ENCODE peak calls at places on chromosomes 7 and 10, in eight cellular contexts. Y is GM12892, S is HCT116, B is breast epithelium, C is suprapubic skin, H is sigmoid colon, O is A549, U is erythroblast. X is an unnamed sample.

GRCh38 chr7:108669958-108670357 is 100.3 kb downstream of the DNAJB9 start:
- DNase-seq in U (no peak), Y (no peak), C (no peak), B (no peak), S (no peak), H (no peak), O (no peak), X (no peak)

GRCh38 chr7:12423355-12423994 is 19.8 kb upstream of the VWDE start:
- DNase-seq in U (no peak), O (peak), S (no peak), Y (no peak), H (no peak), C (no peak), B (no peak), X (no peak)

GRCh38 chr7:137685439-137686164 is 161.2 kb downstream of the DGKI start:
- DNase-seq in S (no peak), U (no peak), H (no peak), B (no peak), Y (no peak), C (no peak), O (no peak), X (no peak)

GRCh38 chr7:104196161-104196560 is 11.7 kb downstream of the ORC5 start:
- DNase-seq in H (no peak), O (no peak), Y (no peak), U (no peak), C (no peak), S (no peak), B (no peak), X (no peak)

GRCh38 chr7:152054377-152055230 is 29.1 kb downstream of the GALNT11 start:
- DNase-seq in B (no peak), C (no peak), H (no peak), S (no peak), Y (no peak), U (no peak), O (no peak), X (no peak)

GRCh38 chr10:17092216-17092944 is 37.2 kb downstream of the CUBN start:
- DNase-seq in C (no peak), S (no peak), O (no peak), U (no peak), B (no peak), H (no peak), Y (no peak), X (no peak)

GRCh38 chr10:122206471-122207065 is 64.5 kb upstream of the BTBD16 start:
- DNase-seq in C (no peak), H (no peak), U (no peak), S (no peak), O (no peak), Y (no peak), B (no peak), X (no peak)

GRCh38 chr7:29946428-29947186 is 43.0 kb downstream of the SCRN1 start:
- DNase-seq in Y (no peak), C (no peak), U (peak), O (peak), H (no peak), B (no peak), S (peak), X (no peak)

GRCh38 chr7:157008206-157009169 is 2.0 kb downstream of the MNX1 start:
- DNase-seq in Y (no peak), S (no peak), H (no peak), B (no peak), O (no peak), U (no peak), C (peak), X (no peak)

GRCh38 chr10:70274643-70275042 is 9.2 kb downstream of the NPFFR1 start:
- DNase-seq in Y (no peak), U (no peak), H (peak), B (peak), C (peak), S (no peak), O (no peak), X (no peak)

GRCh38 chr10:112689327-112689726 is 242.3 kb downstream of the VTI1A start:
- DNase-seq in Y (no peak), B (no peak), U (peak), S (peak), H (no peak), O (peak), C (no peak), X (no peak)

GRCh38 chr7:100080895-100081534 is 508 bp downstream of the ZNF3 start:
- DNase-seq in B (no peak), O (no peak), C (no peak), H (no peak), Y (no peak), U (peak), S (no peak), X (no peak)

GRCh38 chr10:8159628-8160165 is 105.2 kb downstream of the GATA3 start:
- DNase-seq in C (no peak), Y (no peak), U (no peak), B (no peak), S (no peak), H (no peak), O (no peak), X (no peak)

GRCh38 chr7:16071246-16071857 is 350.0 kb downstream of the CRPPA start:
- DNase-seq in H (no peak), U (peak), B (no peak), S (peak), C (no peak), Y (peak), O (peak), X (peak)

GRCh38 chr10:109393425-109393824 is 529.9 kb downstream of the XPNPEP1 start:
- DNase-seq in B (no peak), C (no peak), H (no peak), S (no peak), O (no peak), Y (no peak), U (no peak), X (no peak)

GRCh38 chr7:150736864-150737263 is 354 bp upstream of the GIMAP5 start:
- DNase-seq in B (no peak), O (no peak), U (no peak), S (no peak), Y (no peak), C (no peak), H (no peak), X (no peak)

GRCh38 chr7:131556055-131556911 is at the start of gene PODXL:
- DNase-seq in B (peak), S (no peak), C (no peak), H (peak), U (peak), O (peak), Y (peak), X (peak)

GRCh38 chr10:46524471-46525176 is 31.8 kb downstream of the GPRIN2 start:
- DNase-seq in H (peak), C (peak), O (peak), Y (no peak), B (no peak), U (peak), S (peak), X (peak)

GRCh38 chr7:40544932-40545331 is 410.1 kb downstream of the SUGCT start:
- DNase-seq in O (no peak), U (no peak), B (no peak), C (no peak), Y (no peak), H (no peak), S (no peak), X (no peak)

GRCh38 chr7:27095897-27096755 is at the start of gene HOXA1:
- DNase-seq in S (peak), O (peak), H (peak), U (peak), B (peak), C (peak), Y (peak), X (peak)

GRCh38 chr7:2856388-2857169 is 12.5 kb upstream of the GNA12 start:
- DNase-seq in S (no peak), O (no peak), C (no peak), H (no peak), B (no peak), U (no peak), Y (no peak), X (no peak)

GRCh38 chr10:20615395-20615794 is 281.7 kb downstream of the NEBL start:
- DNase-seq in C (no peak), H (no peak), S (no peak), O (no peak), U (no peak), B (no peak), Y (no peak), X (no peak)

GRCh38 chr10:110496553-110497437 is 912 bp upstream of the DUSP5 start:
- DNase-seq in S (no peak), C (no peak), B (no peak), U (no peak), O (no peak), H (no peak), Y (no peak), X (no peak)

GRCh38 chr10:132707121-132707775 is 78.7 kb downstream of the NKX6-2 start:
- DNase-seq in S (no peak), Y (no peak), O (no peak), U (no peak), C (peak), B (no peak), H (peak), X (no peak)

GRCh38 chr7:30778246-30779025 is 7.2 kb downstream of the MINDY4 start:
- DNase-seq in B (no peak), H (no peak), U (no peak), S (no peak), Y (no peak), O (no peak), C (no peak), X (no peak)

GRCh38 chr10:6743291-6743849 is 163.3 kb upstream of the PRKCQ start:
- DNase-seq in Y (no peak), O (peak), U (no peak), S (no peak), C (no peak), B (no peak), H (no peak), X (no peak)

GRCh38 chr7:158602905-158603772 is 15.5 kb upstream of the PTPRN2 start:
- DNase-seq in B (no peak), U (no peak), C (no peak), O (peak), Y (no peak), H (no peak), S (no peak), X (no peak)

GRCh38 chr10:121188005-121188404 is 336.8 kb downstream of the WDR11 start:
- DNase-seq in Y (no peak), U (no peak), O (no peak), S (no peak), C (no peak), B (no peak), H (no peak), X (no peak)

GRCh38 chr7:30996261-30996660 is 32.5 kb downstream of the GHRHR start:
- DNase-seq in S (no peak), U (no peak), B (no peak), O (no peak), C (no peak), H (peak), Y (no peak), X (no peak)

GRCh38 chr10:62048919-62049636 is 147.6 kb downstream of the ARID5B start:
- DNase-seq in S (no peak), U (no peak), C (peak), H (peak), O (peak), B (peak), Y (no peak), X (peak)

GRCh38 chr10:93436577-93436976 is 45.6 kb downstream of the MYOF start:
- DNase-seq in O (peak), C (no peak), U (no peak), B (peak), S (no peak), H (peak), Y (no peak), X (peak)

GRCh38 chr10:33103980-33104379 is 145.9 kb upstream of the ITGB1 start:
- DNase-seq in O (no peak), S (no peak), C (no peak), B (no peak), H (no peak), U (no peak), Y (no peak), X (no peak)

GRCh38 chr10:1287493-1288480 is 231.6 kb downstream of the WDR37 start:
- DNase-seq in S (no peak), H (no peak), Y (no peak), O (no peak), B (no peak), C (no peak), U (no peak), X (no peak)

GRCh38 chr10:3754727-3755439 is 30.1 kb downstream of the KLF6 start:
- DNase-seq in U (no peak), O (peak), C (no peak), B (no peak), S (peak), Y (no peak), H (no peak), X (peak)

DNA sequence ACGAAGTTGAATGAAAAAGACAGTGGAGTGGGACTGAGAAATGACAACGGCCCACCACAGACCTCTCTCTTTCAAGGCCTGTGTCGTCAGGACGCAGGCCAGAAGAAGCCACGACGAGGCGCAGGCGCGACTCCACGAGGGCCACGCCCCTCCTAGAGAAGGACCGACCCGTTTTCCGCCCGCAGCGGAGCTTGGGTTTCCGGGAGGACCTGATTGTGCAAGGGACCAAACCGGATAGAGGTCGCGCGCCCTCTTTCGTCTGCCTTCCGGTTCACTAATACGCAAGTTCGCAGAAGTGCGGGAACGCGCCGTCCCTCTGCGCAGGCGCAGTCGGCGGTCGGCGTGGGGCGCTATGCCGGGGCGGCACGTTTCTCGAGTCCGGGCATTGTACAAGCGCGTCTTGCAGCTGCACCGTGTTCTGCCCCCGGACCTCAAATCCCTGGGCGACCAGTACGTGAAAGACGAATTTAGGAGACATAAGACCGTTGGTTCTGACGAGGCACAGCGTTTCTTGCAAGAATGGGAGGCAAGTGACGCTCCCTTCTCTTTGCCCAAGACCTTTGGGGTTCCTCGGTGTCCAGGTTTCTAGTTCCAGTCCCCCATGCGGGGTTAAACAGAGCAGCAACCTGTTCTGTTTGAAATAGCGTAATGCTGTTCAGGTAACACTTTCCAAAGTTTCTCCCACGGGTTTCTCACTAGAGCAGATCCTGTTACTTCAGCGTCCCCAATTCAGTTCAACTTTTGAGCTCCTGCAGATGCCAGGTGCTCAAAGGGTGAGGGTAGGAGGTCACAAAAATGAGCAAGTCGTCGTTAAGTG is at the start of gene SDHAF3:
- DNase-seq in U (peak), C (peak), S (peak), B (peak), Y (peak), O (peak), H (peak), X (peak)
- TF ChIP-seq POLR2A in U (peak), C (no peak), S (peak), B (peak), Y (peak), O (peak), H (peak), X (peak)

GRCh38 chr7:107168233-107169119 is at the start of gene HBP1:
- DNase-seq in U (peak), H (peak), Y (peak), C (peak), S (peak), O (peak), B (peak), X (peak)

GRCh38 chr7:107171496-107171895 is 2.7 kb downstream of the HBP1 start:
- DNase-seq in Y (no peak), S (no peak), B (no peak), C (no peak), H (peak), O (no peak), U (no peak), X (no peak)

GRCh38 chr7:107170051-107170661 is 1.4 kb downstream of the HBP1 start:
- DNase-seq in B (no peak), S (no peak), Y (no peak), H (no peak), U (peak), O (no peak), C (no peak), X (no peak)

GRCh38 chr7:107167483-107168232 is 1.1 kb upstream of the HBP1 start:
- DNase-seq in Y (no peak), H (no peak), O (peak), S (peak), C (no peak), B (no peak), U (peak), X (peak)

DNA sequence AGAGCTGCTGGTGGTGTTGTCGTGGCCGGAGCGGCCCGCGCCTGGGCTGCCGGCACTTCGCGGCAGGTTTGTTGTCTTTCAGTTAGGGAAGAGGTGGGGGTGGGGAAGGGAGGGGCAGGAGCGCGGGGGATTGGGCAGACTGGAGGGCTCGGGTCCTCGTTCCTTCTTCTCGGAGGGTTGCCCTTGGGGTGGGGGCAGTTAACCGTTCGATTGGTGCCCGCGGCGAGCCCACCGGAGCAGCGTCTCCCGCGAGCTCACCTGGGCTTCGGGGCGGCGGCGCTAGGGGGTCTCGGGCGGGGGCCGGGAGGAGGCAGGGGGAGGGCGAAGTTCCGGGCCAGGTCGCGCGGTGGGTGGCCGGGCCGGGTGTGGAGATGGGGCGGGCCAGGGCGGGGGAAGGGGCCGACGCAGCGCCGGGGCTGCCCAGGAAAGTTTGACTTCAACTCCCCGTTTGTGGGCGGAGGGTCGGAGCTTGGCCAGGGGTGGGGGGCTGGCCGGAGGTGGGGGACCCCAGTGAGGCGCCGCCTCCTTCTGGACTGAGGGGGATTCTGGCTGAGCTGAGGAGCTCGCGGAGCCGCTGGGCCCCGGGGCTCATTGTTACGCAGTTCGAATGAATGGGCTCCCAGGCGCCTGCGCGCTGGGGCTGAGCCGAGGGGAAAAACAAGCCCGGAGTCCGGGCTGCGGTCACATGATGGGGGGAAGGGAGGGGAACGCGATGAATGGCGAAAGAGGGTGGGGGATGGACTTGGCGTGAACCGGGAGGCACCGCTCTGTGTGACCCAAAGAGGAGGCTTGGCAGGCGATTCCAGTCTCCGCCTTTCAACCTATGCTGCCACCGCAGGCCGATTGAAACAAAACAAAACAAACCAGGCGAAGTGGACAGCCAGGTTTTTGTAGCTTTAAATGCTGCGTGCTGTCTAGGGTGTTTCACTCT is 582 bp downstream of the HBP1 start:
- DNase-seq in H (peak), Y (peak), U (peak), S (peak), B (peak), O (peak), C (peak), X (peak)
- TF ChIP-seq POLR2A in H (no peak), Y (no peak), U (peak), S (peak), B (peak), O (no peak), C (peak), X (no peak)

DNA sequence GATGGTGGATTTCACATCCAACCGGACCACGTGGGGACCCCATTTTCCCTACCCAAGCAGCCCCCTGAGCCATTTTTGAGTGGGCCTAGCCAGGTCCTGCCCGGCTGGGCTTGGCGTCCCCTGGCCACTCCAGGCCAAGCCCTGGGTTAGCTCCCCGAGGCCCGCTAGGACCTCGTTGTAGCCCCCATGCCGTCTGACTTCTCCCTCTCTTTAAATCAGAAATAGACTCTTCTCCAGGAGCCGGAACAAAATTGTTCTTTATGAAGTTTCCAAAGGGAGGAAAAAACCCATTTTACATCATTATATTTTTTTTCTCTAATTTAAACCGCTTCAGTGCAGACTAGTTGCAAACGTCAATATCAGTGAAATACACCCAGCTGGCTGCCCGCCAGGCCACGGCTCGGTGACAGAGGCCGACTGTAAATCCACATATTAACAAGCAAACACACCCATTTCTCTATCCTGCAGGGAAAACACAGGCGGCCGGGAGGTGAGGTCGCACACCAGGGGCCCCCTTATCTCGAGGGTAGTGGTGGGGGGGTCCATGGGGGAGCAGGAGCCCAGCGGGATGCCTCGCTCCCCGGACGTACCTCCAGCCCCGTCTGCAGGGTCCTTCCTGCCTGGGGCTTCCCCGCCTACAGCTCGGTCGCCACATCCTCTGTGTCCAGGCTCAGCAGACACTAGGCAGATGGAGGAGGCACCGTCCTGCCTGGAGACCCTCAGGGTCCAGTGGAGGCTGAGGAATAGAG is 72.7 kb downstream of the ELFN1 start:
- DNase-seq in B (no peak), C (no peak), H (no peak), Y (peak), U (peak), O (no peak), S (no peak), X (peak)
- TF ChIP-seq POLR2A in B (no peak), C (no peak), H (no peak), Y (no peak), U (no peak), O (no peak), S (no peak), X (no peak)

DNA sequence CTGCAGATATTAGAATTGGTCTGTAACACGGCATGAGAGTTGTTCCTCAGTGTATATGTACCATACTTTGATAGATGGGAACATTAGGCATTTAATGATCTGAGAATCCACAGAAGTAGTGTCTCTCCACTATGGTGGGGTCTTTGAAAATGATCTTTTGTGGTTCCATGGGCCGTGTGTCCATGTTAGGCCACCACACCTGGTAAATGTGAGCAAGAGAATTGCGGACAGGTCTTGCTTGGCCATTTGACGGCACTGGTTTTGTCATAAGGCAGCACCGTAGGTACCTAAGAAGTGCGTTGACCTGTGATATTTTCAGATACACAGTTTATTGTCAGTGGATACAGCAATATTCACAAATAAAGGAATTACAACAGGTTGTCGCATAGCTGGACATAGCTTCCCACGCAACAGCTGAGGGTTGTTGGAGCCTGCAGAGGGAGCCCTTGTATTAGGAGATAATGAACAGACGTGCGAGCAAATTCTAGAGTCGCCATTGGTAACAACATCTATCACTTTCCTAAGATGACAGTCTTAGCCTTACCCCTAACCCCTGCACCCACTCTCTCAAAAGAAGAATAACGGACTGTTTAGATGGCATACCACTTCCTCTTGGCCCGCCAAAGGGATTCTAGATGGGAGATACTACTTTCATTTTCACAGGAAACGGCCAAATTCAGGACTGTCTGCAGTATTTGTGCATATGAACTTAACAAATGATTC is 111.4 kb downstream of the COL28A1 start:
- DNase-seq in S (peak), U (peak), O (peak), Y (peak), C (peak), B (peak), H (peak), X (peak)
- TF ChIP-seq POLR2A in S (no peak), U (no peak), O (no peak), Y (no peak), C (no peak), B (no peak), H (no peak), X (no peak)

X was measured in H54.